ENCODE peak calls at places on chromosomes 5 and 9, in nine cellular contexts. K is right atrium auricular region; V is activated CD4-positive, alpha-beta T cell treated with anti-CD3 and anti-CD28 coated beads for 1 hour; M is kidney epithelial cell; Z is HEK293T; C is sigmoid colon; U is effector memory CD4-positive, alpha-beta T cell; A is AG08395; P is retina. N is an unnamed sample.

GRCh38 chr5:7361593-7361992 is 34.3 kb upstream of the ADCY2 start:
- DNase-seq in Z (no peak), A (peak), P (no peak), K (no peak), M (no peak), U (no peak), C (no peak), V (no peak), N (no peak)

GRCh38 chr9:77802512-77803293 is 154.6 kb upstream of the GNA14 start:
- DNase-seq in C (no peak), P (no peak), K (no peak), U (no peak), V (no peak), A (no peak), Z (peak), M (no peak), N (no peak)

GRCh38 chr5:103617090-103617489 is 54.5 kb upstream of the NUDT12 start:
- DNase-seq in Z (no peak), C (no peak), K (no peak), V (no peak), U (no peak), P (no peak), M (no peak), A (no peak), N (no peak)

GRCh38 chr5:9302228-9302627 is 243.6 kb downstream of the SEMA5A start:
- DNase-seq in P (no peak), C (no peak), V (no peak), K (no peak), A (no peak), U (no peak), M (no peak), Z (no peak), N (no peak)

GRCh38 chr5:95241-95980 is 3.4 kb downstream of the PLEKHG4B start:
- DNase-seq in A (no peak), K (no peak), V (no peak), P (no peak), C (no peak), U (no peak), M (no peak), Z (no peak), N (no peak)

GRCh38 chr5:115349001-115349817 is 52.8 kb upstream of the CCDC112 start:
- DNase-seq in Z (no peak), U (no peak), M (peak), K (no peak), V (no peak), P (no peak), C (no peak), A (peak), N (no peak)

GRCh38 chr9:108543251-108543768 is 312.5 kb downstream of the ACTL7B start:
- DNase-seq in A (peak), Z (no peak), M (no peak), U (no peak), P (no peak), V (no peak), K (no peak), C (no peak), N (peak)

GRCh38 chr5:159705948-159706347 is 210.3 kb upstream of the ADRA1B start:
- DNase-seq in Z (no peak), K (no peak), M (no peak), V (no peak), U (no peak), C (no peak), P (no peak), A (no peak), N (no peak)

GRCh38 chr5:71996789-71997188 is 110.5 kb upstream of the MAP1B start:
- DNase-seq in U (no peak), A (no peak), M (no peak), V (no peak), Z (no peak), P (no peak), C (no peak), K (no peak), N (no peak)

GRCh38 chr9:5408596-5408995 is 29.1 kb downstream of the PLGRKT start:
- DNase-seq in P (no peak), U (no peak), K (no peak), Z (no peak), A (no peak), C (no peak), V (no peak), M (no peak), N (no peak)

GRCh38 chr9:7366121-7366520 is 433.5 kb downstream of the DMAC1 start:
- DNase-seq in K (no peak), Z (no peak), C (no peak), U (no peak), A (peak), P (no peak), V (no peak), M (no peak), N (no peak)

GRCh38 chr5:169803077-169803981 is 166.3 kb downstream of the DOCK2 start:
- DNase-seq in A (peak), K (peak), V (no peak), Z (no peak), P (no peak), U (no peak), C (peak), M (no peak), N (no peak)

GRCh38 chr5:16791036-16791705 is 144.9 kb downstream of the MYO10 start:
- DNase-seq in V (no peak), A (peak), M (no peak), K (no peak), U (no peak), P (peak), Z (peak), C (no peak), N (peak)

GRCh38 chr5:146962801-146963355 is 84.3 kb upstream of the PPP2R2B start:
- DNase-seq in M (peak), U (no peak), V (no peak), A (peak), K (no peak), C (no peak), P (no peak), Z (no peak), N (no peak)

GRCh38 chr5:74630387-74631087 is 10.0 kb downstream of the ENC1 start:
- DNase-seq in U (no peak), A (peak), Z (no peak), V (no peak), P (peak), K (no peak), C (no peak), M (no peak), N (no peak)

GRCh38 chr9:37499297-37499696 is 13.5 kb downstream of the POLR1E start:
- DNase-seq in V (no peak), K (no peak), U (no peak), Z (no peak), P (no peak), A (no peak), M (no peak), C (no peak), N (no peak)

N was measured in Caco-2.